ENCODE peak calls at places on chromosomes 4 and X, in five cellular contexts. One of them, this sample, is unnamed.

GRCh38 chr4:185758807-185759206 is 53.2 kb downstream of the SORBS2 start:
- DNase-seq in ovary: no peak
- DNase-seq in suprapubic skin: no peak
- DNase-seq in esophagus squamous epithelium: no peak
- DNase-seq in prostate gland: no peak
- DNase-seq in this sample: no peak

GRCh38 chr4:107318078-107318477 is 282.0 kb upstream of the DKK2 start:
- DNase-seq in ovary: no peak
- DNase-seq in suprapubic skin: no peak
- DNase-seq in esophagus squamous epithelium: no peak
- DNase-seq in prostate gland: no peak
- DNase-seq in this sample: no peak

GRCh38 chr4:148171596-148171995 is 270.6 kb downstream of the NR3C2 start:
- DNase-seq in ovary: no peak
- DNase-seq in suprapubic skin: no peak
- DNase-seq in esophagus squamous epithelium: no peak
- DNase-seq in prostate gland: no peak
- DNase-seq in this sample: no peak

GRCh38 chrX:110162131-110162530 is 155.8 kb downstream of the AMMECR1 start:
- DNase-seq in ovary: no peak
- DNase-seq in suprapubic skin: no peak
- DNase-seq in esophagus squamous epithelium: no peak
- DNase-seq in prostate gland: no peak
- DNase-seq in this sample: no peak

GRCh38 chrX:11934089-11934488 is 176.1 kb downstream of the MSL3 start:
- DNase-seq in ovary: no peak
- DNase-seq in suprapubic skin: no peak
- DNase-seq in esophagus squamous epithelium: no peak
- DNase-seq in prostate gland: no peak
- DNase-seq in this sample: no peak

GRCh38 chrX:140712413-140713173 is 3.0 kb downstream of the LINC00632 start:
- DNase-seq in ovary: peak; percentile 19
- DNase-seq in suprapubic skin: peak; percentile 76
- DNase-seq in esophagus squamous epithelium: no peak
- DNase-seq in prostate gland: peak; percentile 4
- DNase-seq in this sample: no peak

GRCh38 chrX:19865567-19866363 is 21.6 kb downstream of the SH3KBP1 start:
- DNase-seq in ovary: no peak
- DNase-seq in suprapubic skin: no peak
- DNase-seq in esophagus squamous epithelium: no peak
- DNase-seq in prostate gland: no peak
- DNase-seq in this sample: peak; percentile 57

GRCh38 chr4:163748474-163748873 is 254.0 kb downstream of the TMA16 start:
- DNase-seq in ovary: no peak
- DNase-seq in suprapubic skin: no peak
- DNase-seq in esophagus squamous epithelium: no peak
- DNase-seq in prostate gland: no peak
- DNase-seq in this sample: no peak

GRCh38 chr4:36243355-36244256 is 708 bp downstream of the ARAP2 start:
- DNase-seq in ovary: no peak
- DNase-seq in suprapubic skin: peak; percentile 79
- DNase-seq in esophagus squamous epithelium: peak; percentile 4
- DNase-seq in prostate gland: peak; percentile 27
- DNase-seq in this sample: no peak

GRCh38 chr4:101355767-101356702 is 8.7 kb upstream of the PPP3CA start:
- DNase-seq in ovary: no peak
- DNase-seq in suprapubic skin: no peak
- DNase-seq in esophagus squamous epithelium: no peak
- DNase-seq in prostate gland: no peak
- DNase-seq in this sample: no peak

GRCh38 chrX:17521871-17522693 is 147.1 kb downstream of the NHS start:
- DNase-seq in ovary: no peak
- DNase-seq in suprapubic skin: no peak
- DNase-seq in esophagus squamous epithelium: no peak
- DNase-seq in prostate gland: no peak
- DNase-seq in this sample: no peak

GRCh38 chrX:124216396-124217124 is 115.9 kb upstream of the TEX13D start:
- DNase-seq in ovary: no peak
- DNase-seq in suprapubic skin: no peak
- DNase-seq in esophagus squamous epithelium: no peak
- DNase-seq in prostate gland: no peak
- DNase-seq in this sample: no peak

GRCh38 chrX:2549874-2550273 is 49.1 kb upstream of the DHRSX start:
- DNase-seq in ovary: no peak
- DNase-seq in suprapubic skin: no peak
- DNase-seq in esophagus squamous epithelium: no peak
- DNase-seq in prostate gland: no peak
- DNase-seq in this sample: no peak

GRCh38 chr4:40995850-40996249 is 218.5 kb downstream of the APBB2 start:
- DNase-seq in ovary: no peak
- DNase-seq in suprapubic skin: no peak
- DNase-seq in esophagus squamous epithelium: no peak
- DNase-seq in prostate gland: no peak
- DNase-seq in this sample: no peak

GRCh38 chr4:67035501-67035900 is 509.8 kb downstream of the CENPC start:
- DNase-seq in ovary: no peak
- DNase-seq in suprapubic skin: no peak
- DNase-seq in esophagus squamous epithelium: no peak
- DNase-seq in prostate gland: peak; percentile 60
- DNase-seq in this sample: no peak

GRCh38 chrX:38166478-38167083 is 54.1 kb downstream of the SRPX start:
- DNase-seq in ovary: no peak
- DNase-seq in suprapubic skin: no peak
- DNase-seq in esophagus squamous epithelium: no peak
- DNase-seq in prostate gland: peak; percentile 4
- DNase-seq in this sample: no peak

GRCh38 chrX:11059923-11060322 is 51.2 kb upstream of the HCCS start:
- DNase-seq in ovary: no peak
- DNase-seq in suprapubic skin: no peak
- DNase-seq in esophagus squamous epithelium: no peak
- DNase-seq in prostate gland: no peak
- DNase-seq in this sample: no peak

GRCh38 chrX:24294619-24295018 is 19.2 kb downstream of the SUPT20HL2 start:
- DNase-seq in ovary: peak; percentile 38
- DNase-seq in suprapubic skin: no peak
- DNase-seq in esophagus squamous epithelium: no peak
- DNase-seq in prostate gland: no peak
- DNase-seq in this sample: no peak

GRCh38 chr4:25484243-25484721 is 107.2 kb downstream of the ANAPC4 start:
- DNase-seq in ovary: no peak
- DNase-seq in suprapubic skin: no peak
- DNase-seq in esophagus squamous epithelium: no peak
- DNase-seq in prostate gland: no peak
- DNase-seq in this sample: no peak

GRCh38 chr4:126678608-126679007 is 954.1 kb upstream of the INTU start:
- DNase-seq in ovary: no peak
- DNase-seq in suprapubic skin: no peak
- DNase-seq in esophagus squamous epithelium: no peak
- DNase-seq in prostate gland: no peak
- DNase-seq in this sample: no peak

GRCh38 chr4:6470502-6471302 is 1.7 kb downstream of the PPP2R2C start:
- DNase-seq in ovary: peak; percentile 40
- DNase-seq in suprapubic skin: peak; percentile 74
- DNase-seq in esophagus squamous epithelium: no peak
- DNase-seq in prostate gland: peak; percentile 33
- DNase-seq in this sample: peak; percentile 62

GRCh38 chr4:140252144-140252741 is 98.3 kb upstream of the MAML3 start:
- DNase-seq in ovary: peak; percentile 59
- DNase-seq in suprapubic skin: no peak
- DNase-seq in esophagus squamous epithelium: no peak
- DNase-seq in prostate gland: peak; percentile 39
- DNase-seq in this sample: no peak

GRCh38 chr4:78551420-78552351 is at the start of gene ANXA3:
- DNase-seq in ovary: no peak
- DNase-seq in suprapubic skin: no peak
- DNase-seq in esophagus squamous epithelium: no peak
- DNase-seq in prostate gland: peak; percentile 73
- DNase-seq in this sample: peak; percentile 89

GRCh38 chrX:77014655-77015377 is 432.4 kb upstream of the FGF16 start:
- DNase-seq in ovary: no peak
- DNase-seq in suprapubic skin: no peak
- DNase-seq in esophagus squamous epithelium: no peak
- DNase-seq in prostate gland: no peak
- DNase-seq in this sample: no peak

GRCh38 chr4:53055274-53055673 is 193.2 kb downstream of the RASL11B start:
- DNase-seq in ovary: no peak
- DNase-seq in suprapubic skin: no peak
- DNase-seq in esophagus squamous epithelium: no peak
- DNase-seq in prostate gland: no peak
- DNase-seq in this sample: no peak

GRCh38 chr4:32025840-32026459 is 1305.8 kb downstream of the PCDH7 start:
- DNase-seq in ovary: no peak
- DNase-seq in suprapubic skin: no peak
- DNase-seq in esophagus squamous epithelium: no peak
- DNase-seq in prostate gland: no peak
- DNase-seq in this sample: no peak

GRCh38 chrX:54473993-54474859 is 21.8 kb downstream of the FGD1 start:
- DNase-seq in ovary: no peak
- DNase-seq in suprapubic skin: no peak
- DNase-seq in esophagus squamous epithelium: no peak
- DNase-seq in prostate gland: no peak
- DNase-seq in this sample: no peak

GRCh38 chr4:184170996-184171395 is 46.7 kb downstream of the ENPP6 start:
- DNase-seq in ovary: no peak
- DNase-seq in suprapubic skin: no peak
- DNase-seq in esophagus squamous epithelium: no peak
- DNase-seq in prostate gland: no peak
- DNase-seq in this sample: no peak

DNA sequence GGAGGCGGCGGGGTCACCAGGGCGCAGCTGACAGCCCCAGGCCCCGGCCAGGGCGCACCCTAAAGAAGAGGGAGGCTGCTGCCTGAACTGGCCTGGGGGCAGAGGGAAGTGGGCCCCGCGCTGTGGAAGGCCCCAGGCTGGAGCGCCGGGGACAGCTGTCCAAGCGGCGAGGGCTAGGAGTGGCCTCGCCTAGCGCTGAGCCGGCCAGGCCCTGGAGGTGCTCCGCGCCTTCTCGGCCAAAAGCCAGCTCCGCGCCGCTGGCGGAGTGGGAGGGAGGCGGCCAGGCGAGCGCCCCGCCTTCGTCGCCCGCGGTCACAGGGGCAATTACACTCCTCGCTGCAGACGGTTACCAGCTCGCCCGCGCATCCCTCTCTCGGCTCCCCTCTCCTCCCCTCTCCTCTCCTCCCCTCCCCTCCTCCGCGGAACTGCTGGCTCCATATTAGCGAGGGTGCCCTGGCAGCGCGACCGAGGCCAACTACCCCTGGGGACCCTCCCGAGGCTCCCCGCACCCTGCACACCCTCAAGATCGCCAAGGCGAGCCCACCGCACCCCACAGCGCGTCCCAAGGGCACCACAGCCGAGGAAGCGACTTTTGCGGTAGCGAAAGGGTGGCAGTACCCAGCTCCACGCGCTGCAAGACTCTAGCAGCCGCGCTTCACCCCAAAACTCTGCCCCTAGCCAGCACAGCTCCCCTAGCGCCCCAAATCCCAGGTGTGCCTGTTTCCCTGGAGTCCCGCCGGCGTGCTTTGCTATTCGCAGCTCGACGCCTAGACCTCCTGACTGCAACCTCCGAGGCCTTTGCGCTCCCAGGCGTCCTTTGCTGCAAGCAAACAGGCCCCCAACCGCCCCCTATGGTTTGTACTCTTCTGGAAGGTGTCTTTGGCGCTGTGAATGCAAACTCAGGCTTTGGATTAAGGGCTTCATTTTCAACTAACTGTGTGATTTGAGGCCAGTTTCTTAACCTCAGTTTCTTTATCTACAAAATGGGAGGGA is 91.4 kb downstream of the BCOR start:
- DNase-seq in ovary: peak; percentile 58
- DNase-seq in suprapubic skin: no peak
- DNase-seq in esophagus squamous epithelium: no peak
- DNase-seq in prostate gland: no peak
- DNase-seq in this sample: peak; percentile 79
- H3K4me3 ChIP-seq in ovary: no peak overlapping the region
- H3K4me3 ChIP-seq in suprapubic skin: peak overlapping the region; percentile 26
- H3K4me3 ChIP-seq in esophagus squamous epithelium: peak overlapping the region; percentile 53
- H3K4me3 ChIP-seq in prostate gland: no peak overlapping the region
- H3K4me3 ChIP-seq in this sample: peak overlapping the region; percentile 30

GRCh38 chrX:40647307-40648197 is at the start of gene CXorf38:
- DNase-seq in ovary: peak; percentile 97
- DNase-seq in suprapubic skin: peak; percentile 89
- DNase-seq in esophagus squamous epithelium: peak; percentile 63
- DNase-seq in prostate gland: peak; percentile 81
- DNase-seq in this sample: peak; percentile 97
- TF ChIP-seq POLR2A in ovary: peak; percentile 48
- TF ChIP-seq POLR2A in suprapubic skin: peak; percentile 15
- TF ChIP-seq POLR2A in esophagus squamous epithelium: peak; percentile 46
- TF ChIP-seq POLR2A in prostate gland: peak; percentile 67
- TF ChIP-seq POLR2A in this sample: no peak

GRCh38 chrX:69616520-69617203 is 749 bp downstream of the EDA start:
- DNase-seq in ovary: peak; percentile 48
- DNase-seq in suprapubic skin: no peak
- DNase-seq in esophagus squamous epithelium: no peak
- DNase-seq in prostate gland: no peak
- DNase-seq in this sample: peak; percentile 64
- H3K27me3 ChIP-seq in ovary: no peaks in the 10 kb centered on the region
- H3K27me3 ChIP-seq in suprapubic skin: no peaks in the 10 kb centered on the region
- H3K27me3 ChIP-seq in esophagus squamous epithelium: no peaks in the 10 kb centered on the region
- H3K27me3 ChIP-seq in prostate gland: no peaks in the 10 kb centered on the region
- H3K27me3 ChIP-seq in this sample: peaks cover 31% of the 10 kb centered on the region

DNA sequence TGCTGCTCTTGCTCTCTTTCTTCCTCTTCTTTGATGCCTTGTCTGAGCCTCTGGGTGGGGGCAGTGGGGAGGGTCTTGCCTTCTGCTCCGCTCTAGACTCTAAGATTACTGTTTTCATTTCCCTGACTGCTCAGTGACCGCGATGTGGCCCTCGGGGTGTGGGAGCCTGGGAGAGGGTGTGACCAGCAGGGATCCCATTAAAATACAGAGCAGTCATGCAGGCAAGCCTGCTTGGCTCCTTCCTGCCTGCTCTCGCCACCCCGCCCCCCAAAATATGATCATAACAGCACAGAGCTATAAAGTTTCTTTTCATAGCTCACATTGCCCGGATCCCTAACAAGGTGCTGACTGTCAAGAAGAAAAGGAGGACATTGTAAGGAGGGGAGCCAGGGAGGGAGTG is 333.0 kb downstream of the RAB28 start:
- DNase-seq in ovary: no peak
- DNase-seq in suprapubic skin: no peak
- DNase-seq in esophagus squamous epithelium: no peak
- DNase-seq in prostate gland: no peak
- DNase-seq in this sample: no peak
- H3K4me3 ChIP-seq in ovary: no peak overlapping the region
- H3K4me3 ChIP-seq in suprapubic skin: no peak overlapping the region
- H3K4me3 ChIP-seq in esophagus squamous epithelium: no peak overlapping the region
- H3K4me3 ChIP-seq in prostate gland: no peak overlapping the region
- H3K4me3 ChIP-seq in this sample: no peak overlapping the region

This sample was measured in spleen.